ENCODE peak calls at places on chromosomes 12 and 14, in five cellular contexts. V is suprapubic skin, S is transverse colon, O is spleen, B is stomach. F is an unnamed sample.

GRCh38 chr14:78933948-78934524 is 763.9 kb downstream of the NRXN3 start:
- DNase-seq in S (no peak), B (no peak), O (no peak), V (no peak), F (no peak)

GRCh38 chr14:58243790-58244555 is 670 bp upstream of the PSMA3 start:
- DNase-seq in V (no peak), S (no peak), O (no peak), B (no peak), F (no peak)

GRCh38 chr14:81772391-81772790 is 238.7 kb upstream of the SEL1L start:
- DNase-seq in O (no peak), V (no peak), S (no peak), B (no peak), F (no peak)

GRCh38 chr14:48398675-48399282 is 723.4 kb upstream of the MDGA2 start:
- DNase-seq in S (no peak), B (no peak), V (no peak), O (no peak), F (no peak)

GRCh38 chr12:111425655-111426054 is 19.9 kb downstream of the SH2B3 start:
- DNase-seq in V (peak; percentile 69), S (no peak), O (no peak), B (no peak), F (no peak)

GRCh38 chr14:23364604-23365352 is at the start of gene EFS:
- DNase-seq in S (no peak), O (peak; percentile 50), V (no peak), B (no peak), F (no peak)

GRCh38 chr12:19643635-19644034 is 204.3 kb downstream of the AEBP2 start:
- DNase-seq in S (no peak), V (no peak), O (no peak), B (no peak), F (no peak)

GRCh38 chr12:16437281-16437816 is 89.9 kb downstream of the MGST1 start:
- DNase-seq in S (no peak), O (no peak), V (no peak), B (no peak), F (no peak)

GRCh38 chr12:102437511-102437910 is 42.9 kb downstream of the IGF1 start:
- DNase-seq in B (no peak), V (no peak), S (no peak), O (no peak), F (no peak)

GRCh38 chr12:60197589-60197988 is 601.8 kb downstream of the SLC16A7 start:
- DNase-seq in O (no peak), V (no peak), S (no peak), B (no peak), F (no peak)

GRCh38 chr14:92514844-92515509 is 1.4 kb downstream of the RIN3 start:
- DNase-seq in B (no peak), S (no peak), V (no peak), O (peak; percentile 74), F (no peak)

GRCh38 chr12:132182711-132183365 is 38.6 kb downstream of the NOC4L start:
- DNase-seq in O (no peak), S (no peak), B (no peak), V (no peak), F (no peak)

GRCh38 chr12:50845021-50845647 is 2.4 kb downstream of the TMPRSS12 start:
- DNase-seq in V (no peak), S (no peak), B (no peak), O (no peak), F (no peak)

GRCh38 chr14:85934123-85934885 is 404.4 kb downstream of the FLRT2 start:
- DNase-seq in S (peak; percentile 23), B (peak; percentile 38), V (no peak), O (peak; percentile 72), F (no peak)

GRCh38 chr12:26496170-26496569 is 300.8 kb downstream of the SSPN start:
- DNase-seq in S (no peak), B (no peak), V (no peak), O (no peak), F (no peak)

GRCh38 chr14:51564986-51565604 is 86.6 kb upstream of the FRMD6 start:
- DNase-seq in S (no peak), B (no peak), V (no peak), O (no peak), F (no peak)

GRCh38 chr14:82398313-82398712 is 864.7 kb upstream of the SEL1L start:
- DNase-seq in V (no peak), O (no peak), B (no peak), S (no peak), F (no peak)

GRCh38 chr12:105110851-105111250 is 3.3 kb downstream of the WASHC4 start:
- DNase-seq in O (no peak), V (no peak), B (no peak), S (no peak), F (no peak)

GRCh38 chr14:99273025-99273723 is 1.2 kb upstream of the BCL11B start:
- DNase-seq in V (peak; percentile 83), S (peak; percentile 63), B (peak; percentile 26), O (no peak), F (no peak)

GRCh38 chr14:105501504-105502291 is 10.7 kb downstream of the TEDC1 start:
- DNase-seq in S (no peak), V (no peak), B (no peak), O (no peak), F (no peak)

GRCh38 chr14:74924061-74924460 is 1.0 kb upstream of the RPS6KL1 start:
- DNase-seq in V (no peak), O (no peak), B (no peak), S (no peak), F (no peak)

GRCh38 chr12:19158909-19159308 is 29.4 kb downstream of the PLEKHA5 start:
- DNase-seq in O (no peak), B (no peak), S (no peak), V (no peak), F (no peak)

GRCh38 chr12:27260746-27261145 is 16.7 kb downstream of the STK38L start:
- DNase-seq in V (no peak), O (no peak), S (no peak), B (no peak), F (no peak)

GRCh38 chr12:19131020-19131431 is 1.5 kb downstream of the PLEKHA5 start:
- DNase-seq in B (peak; percentile 33), S (peak; percentile 16), V (no peak), O (no peak), F (no peak)

GRCh38 chr12:82694970-82695369 is 8.3 kb downstream of the TMTC2 start:
- DNase-seq in V (no peak), B (no peak), O (no peak), S (no peak), F (no peak)

GRCh38 chr12:12704593-12705230 is 8.7 kb upstream of the GPR19 start:
- DNase-seq in V (no peak), B (peak; percentile 62), S (peak; percentile 60), O (no peak), F (no peak)
- TF ChIP-seq POLR2AphosphoS5 in V (no peak), B (peak; percentile 50), S (peak; percentile 44), O (no peak), F (peak; percentile 89)

GRCh38 chr14:70245026-70245425 is 56.3 kb upstream of the SLC8A3 start:
- DNase-seq in V (no peak), S (no peak), B (no peak), O (no peak), F (no peak)
- H3K27me3 ChIP-seq in V (no peaks in the 10 kb centered on the region), S (no peaks in the 10 kb centered on the region), B (no peaks in the 10 kb centered on the region), O (no peaks in the 10 kb centered on the region), F (no peaks in the 10 kb centered on the region)

DNA sequence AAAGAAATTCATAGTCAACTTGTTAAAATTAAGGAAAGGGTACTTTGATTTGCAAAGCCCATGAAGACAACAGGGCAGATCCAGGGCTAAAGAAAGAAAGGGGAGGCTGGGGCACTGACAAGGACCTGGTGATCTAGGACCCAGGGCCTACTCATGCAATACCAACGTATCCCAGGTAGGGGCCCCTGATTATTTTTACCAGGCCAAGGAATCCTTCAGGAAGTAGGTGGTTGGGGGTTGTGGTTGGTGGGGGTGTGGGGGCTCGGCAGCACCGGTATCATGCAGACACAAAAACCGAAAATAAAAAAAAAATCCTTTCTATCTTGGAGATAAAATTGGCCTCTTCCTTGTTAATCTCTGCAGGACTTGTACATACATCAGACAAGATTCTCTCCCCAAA is 47.5 kb downstream of the GSC start:
- DNase-seq in B (no peak), S (no peak), O (peak; percentile 11), V (no peak), F (no peak)
- TF ChIP-seq POLR2AphosphoS5 in B (no peak), S (no peak), O (no peak), V (no peak), F (no peak)

GRCh38 chr14:103101964-103102688 is 7.6 kb downstream of the EXOC3L4 start:
- DNase-seq in S (no peak), V (no peak), O (no peak), B (no peak), F (no peak)

GRCh38 chr14:103100281-103101121 is 6.0 kb downstream of the EXOC3L4 start:
- DNase-seq in O (no peak), S (peak; percentile 60), V (no peak), B (no peak), F (no peak)

GRCh38 chr14:103102689-103103260 is 8.2 kb downstream of the EXOC3L4 start:
- DNase-seq in O (no peak), B (no peak), S (no peak), V (no peak), F (no peak)

GRCh38 chr14:103099733-103100280 is 5.3 kb downstream of the EXOC3L4 start:
- DNase-seq in S (no peak), B (no peak), O (no peak), V (no peak), F (no peak)

GRCh38 chr14:103101257-103101963 is 6.9 kb downstream of the EXOC3L4 start:
- DNase-seq in O (no peak), S (no peak), V (no peak), B (no peak), F (no peak)
- H3K27me3 ChIP-seq in O (peaks cover 39% of the 10 kb centered on the region), S (peaks cover 32% of the 10 kb centered on the region), V (peaks cover 48% of the 10 kb centered on the region), B (peaks cover 63% of the 10 kb centered on the region), F (peaks cover 25% of the 10 kb centered on the region)

GRCh38 chr12:13165578-13166120 is 30.9 kb upstream of the EMP1 start:
- DNase-seq in V (peak; percentile 85), S (peak; percentile 78), O (peak; percentile 84), B (peak; percentile 74), F (no peak)
- TF ChIP-seq POLR2AphosphoS5 in V (peak; percentile 79), S (no peak), O (no peak), B (no peak), F (no peak)

GRCh38 chr12:114190971-114191370 is 215.0 kb downstream of the TBX5 start:
- DNase-seq in S (no peak), B (no peak), O (no peak), V (no peak), F (no peak)

GRCh38 chr12:114186241-114187002 is 219.5 kb downstream of the TBX5 start:
- DNase-seq in B (no peak), O (no peak), V (no peak), S (no peak), F (no peak)

GRCh38 chr12:114189266-114189665 is 216.7 kb downstream of the TBX5 start:
- DNase-seq in S (no peak), V (no peak), O (no peak), B (no peak), F (no peak)

GRCh38 chr12:114185036-114185435 is 218.9 kb upstream of the RBM19 start:
- DNase-seq in V (no peak), O (no peak), S (no peak), B (no peak), F (no peak)
- H3K27me3 ChIP-seq in V (peaks cover 24% of the 10 kb centered on the region), O (peaks cover 7% of the 10 kb centered on the region), S (peaks cover 3% of the 10 kb centered on the region), B (peaks cover 24% of the 10 kb centered on the region), F (no peaks in the 10 kb centered on the region)

GRCh38 chr12:30218073-30218472 is 434.3 kb upstream of the TMTC1 start:
- DNase-seq in O (no peak), S (no peak), V (no peak), B (no peak), F (no peak)
- TF ChIP-seq POLR2AphosphoS5 in O (no peak), S (no peak), V (no peak), B (no peak), F (no peak)

GRCh38 chr12:130198663-130199060 is 36.4 kb downstream of the FZD10 start:
- DNase-seq in O (no peak), S (no peak), V (no peak), B (peak; percentile 17), F (no peak)
- H3K27me3 ChIP-seq in O (peaks cover 4% of the 10 kb centered on the region), S (no peaks in the 10 kb centered on the region), V (peaks cover 3% of the 10 kb centered on the region), B (peaks cover 44% of the 10 kb centered on the region), F (no peaks in the 10 kb centered on the region)